ENCODE peak calls at places on chromosomes 2 and 18, in four cellular contexts. F is lower lobe of right lung, A is trophoblast cell, L is tibial artery. M is an unnamed sample. For H3K36me3, the result is how much of the 10 kb centered on the place peaks cover.

GRCh38 chr2:180653481-180653880 is 326.9 kb upstream of the UBE2E3 start:
- DNase-seq in F (no peak), A (no peak), L (no peak), M (no peak)

GRCh38 chr2:129050116-129050515 is 731.4 kb upstream of the HS6ST1 start:
- DNase-seq in F (no peak), A (no peak), L (no peak), M (peak)

GRCh38 chr18:46402396-46402795 is 254.6 kb downstream of the LOXHD1 start:
- DNase-seq in F (no peak), A (no peak), L (no peak), M (no peak)

GRCh38 chr2:98586466-98587140 is 21.7 kb downstream of the COA5 start:
- DNase-seq in F (no peak), A (no peak), L (no peak), M (peak)

GRCh38 chr2:230861564-230862255 is 3.0 kb upstream of the ITM2C start:
- DNase-seq in F (no peak), A (no peak), L (no peak), M (peak)

GRCh38 chr2:96065381-96065930 is 30.7 kb upstream of the GPAT2 start:
- DNase-seq in F (no peak), A (no peak), L (no peak), M (no peak)

GRCh38 chr18:58117685-58118403 is 73.8 kb downstream of the NEDD4L start:
- DNase-seq in F (peak), A (peak), L (no peak), M (no peak)

GRCh38 chr2:221501210-221501882 is 70.8 kb downstream of the EPHA4 start:
- DNase-seq in F (no peak), A (no peak), L (no peak), M (no peak)

GRCh38 chr2:36553690-36554089 is 44.3 kb downstream of the FEZ2 start:
- DNase-seq in F (no peak), A (no peak), L (no peak), M (no peak)

GRCh38 chr2:54581326-54582039 is 125.4 kb downstream of the SPTBN1 start:
- DNase-seq in F (no peak), A (no peak), L (no peak), M (no peak)

GRCh38 chr2:219877714-219878113 is 250.3 kb downstream of the SLC4A3 start:
- DNase-seq in F (no peak), A (no peak), L (no peak), M (no peak)

GRCh38 chr2:215542690-215543089 is 106.8 kb upstream of the FN1 start:
- DNase-seq in F (no peak), A (no peak), L (no peak), M (no peak)

GRCh38 chr2:96095116-96095636 is 21.2 kb downstream of the ADRA2B start:
- DNase-seq in F (peak), A (peak), L (no peak), M (no peak)

GRCh38 chr2:2189112-2189398 is 142.0 kb downstream of the MYT1L start:
- DNase-seq in F (no peak), A (no peak), L (no peak), M (no peak)

GRCh38 chr18:41226186-41226585 is 728.8 kb upstream of the PIK3C3 start:
- DNase-seq in F (no peak), A (no peak), L (no peak), M (no peak)

GRCh38 chr18:23377669-23378469 is 75.2 kb upstream of the RIOK3 start:
- DNase-seq in F (no peak), A (peak), L (no peak), M (no peak)

GRCh38 chr2:219947575-219947974 is 320.1 kb downstream of the SLC4A3 start:
- DNase-seq in F (no peak), A (peak), L (no peak), M (no peak)

GRCh38 chr18:28108801-28109200 is 68.1 kb downstream of the CDH2 start:
- DNase-seq in F (no peak), A (no peak), L (no peak), M (no peak)

GRCh38 chr18:74468547-74469014 is 11.5 kb upstream of the DIPK1C start:
- DNase-seq in F (no peak), A (peak), L (no peak), M (no peak)

GRCh38 chr2:133657591-133657990 is 89.3 kb upstream of the NCKAP5 start:
- DNase-seq in F (no peak), A (peak), L (no peak), M (no peak)

GRCh38 chr2:147348886-147349285 is 495.9 kb upstream of the ACVR2A start:
- DNase-seq in F (no peak), A (no peak), L (no peak), M (no peak)

GRCh38 chr2:147346142-147346541 is 498.7 kb upstream of the ACVR2A start:
- DNase-seq in F (no peak), A (no peak), L (no peak), M (no peak)

DNA sequence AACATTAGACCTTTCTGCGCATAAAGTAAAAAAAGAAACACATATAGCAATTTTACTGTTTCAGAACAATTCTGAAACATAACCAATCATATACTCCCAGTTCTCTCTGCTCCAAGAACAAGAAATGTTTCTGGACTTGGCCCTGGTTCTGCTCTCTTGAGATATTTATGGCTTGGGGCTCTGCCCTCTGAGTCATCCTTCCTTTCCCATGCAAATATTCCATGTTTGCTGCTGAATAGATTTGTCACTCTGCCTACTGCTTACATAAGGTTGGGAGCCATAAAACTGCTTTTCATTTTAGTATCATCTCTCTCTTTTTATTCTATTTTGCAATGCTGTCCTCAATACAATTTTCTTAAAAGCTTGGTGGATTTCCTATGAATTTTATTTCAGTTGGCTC is 499.6 kb upstream of the ACVR2A start:
- DNase-seq in F (no peak), A (peak), L (no peak), M (no peak)
- H3K27ac ChIP-seq in F (no peak), A (no peak), L (no peak), M (no peak)

GRCh38 chr2:170999654-171000053 is 70.6 kb downstream of the GORASP2 start:
- DNase-seq in F (no peak), A (no peak), L (no peak), M (no peak)

GRCh38 chr2:170991398-170992185 is 62.5 kb downstream of the GORASP2 start:
- DNase-seq in F (no peak), A (no peak), L (no peak), M (no peak)

GRCh38 chr2:170997893-170998477 is 68.9 kb downstream of the GORASP2 start:
- DNase-seq in F (no peak), A (no peak), L (no peak), M (no peak)

GRCh38 chr2:170996316-170996715 is 67.3 kb downstream of the GORASP2 start:
- DNase-seq in F (no peak), A (no peak), L (no peak), M (no peak)
- H3K36me3 ChIP-seq in F (half or more), A (under half), L (under half), M (half or more)

DNA sequence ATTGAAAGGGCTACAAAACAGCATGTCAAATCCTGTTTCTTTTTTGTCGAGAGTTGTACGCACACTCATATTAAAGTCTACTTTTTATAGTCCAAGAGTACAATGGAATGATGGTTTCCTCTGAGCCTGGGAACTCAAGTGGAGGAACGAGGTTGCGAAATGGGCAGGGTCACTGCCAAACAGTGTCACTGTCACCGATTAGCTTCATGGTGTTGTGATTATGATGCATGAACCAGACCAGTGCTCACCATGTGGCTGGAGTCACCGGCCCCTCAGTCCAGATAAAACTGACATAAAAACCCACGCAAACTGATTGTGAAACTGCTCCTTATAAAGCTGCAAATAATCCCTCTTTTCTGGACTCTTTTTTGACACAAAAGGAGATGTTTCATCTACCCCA is 122.0 kb downstream of the COPS8 start:
- DNase-seq in F (peak), A (peak), L (peak), M (no peak)
- H3K4me3 ChIP-seq in F (no peak), A (no peak), L (no peak), M (no peak)

DNA sequence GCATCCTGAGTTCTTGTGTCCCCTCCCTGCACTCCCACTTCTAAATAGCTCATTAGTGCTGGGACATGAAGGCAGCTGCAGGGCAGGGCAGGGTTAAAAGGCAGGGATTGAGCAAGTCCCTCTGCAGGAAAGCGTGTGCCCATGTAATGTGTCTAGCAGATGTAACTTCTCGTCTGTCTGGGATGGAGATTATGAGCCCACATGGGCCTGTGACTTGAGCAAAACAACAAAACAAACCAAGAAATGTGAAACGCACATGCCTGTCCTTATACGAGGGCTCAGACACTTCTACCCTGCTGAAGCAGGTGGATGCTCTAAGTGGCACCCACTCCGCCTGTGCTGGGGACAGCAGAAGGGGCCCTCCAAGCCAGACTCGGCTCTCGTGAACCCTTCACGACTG is 40.7 kb downstream of the TMEM247 start:
- DNase-seq in F (no peak), A (no peak), L (no peak), M (no peak)
- H3K27ac ChIP-seq in F (peak), A (no peak), L (no peak), M (no peak)

DNA sequence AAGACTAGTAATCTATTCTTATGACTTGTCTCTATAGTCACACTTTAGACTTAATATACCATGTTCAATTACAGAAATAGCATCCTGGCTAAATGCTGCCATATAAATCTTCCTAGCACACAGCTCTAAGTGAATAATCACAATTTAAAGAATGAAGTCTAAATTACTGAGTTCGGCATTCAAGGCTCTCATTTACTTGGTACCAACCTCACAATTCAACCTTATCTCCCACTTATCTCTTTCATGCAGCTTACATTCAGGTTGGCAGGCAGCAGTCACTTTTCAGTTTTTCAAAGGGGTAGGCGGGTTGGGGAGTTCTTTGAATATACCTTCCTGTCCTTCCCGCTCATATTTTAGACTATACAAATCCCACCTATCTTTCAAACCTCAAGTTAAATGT is 1.5 kb downstream of the MMADHC start:
- DNase-seq in F (no peak), A (no peak), L (no peak), M (no peak)
- H3K36me3 ChIP-seq in F (under half), A (under half), L (under half), M (under half)

DNA sequence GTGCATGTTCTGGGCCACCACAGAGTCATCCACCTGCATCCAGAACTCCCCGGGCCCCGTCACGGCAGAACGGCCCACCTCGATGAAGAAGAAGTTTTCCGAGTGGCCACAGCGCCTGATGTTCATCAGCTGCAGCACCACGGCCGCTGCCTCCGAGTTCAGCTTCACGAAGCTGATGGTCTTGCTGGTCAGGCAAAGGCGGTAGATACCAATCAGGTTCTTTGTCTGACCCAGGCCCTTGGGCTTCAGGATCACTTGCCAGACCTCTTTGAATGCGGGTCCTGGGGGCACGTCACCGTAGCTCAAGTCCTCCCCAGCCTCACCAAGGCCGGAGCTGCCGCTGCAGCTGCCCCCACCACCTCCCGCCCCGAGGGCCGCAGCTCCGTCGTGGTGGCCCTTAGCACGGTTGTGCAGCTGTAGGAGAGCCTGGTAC is 1.6 kb downstream of the IRS1 start:
- DNase-seq in F (peak), A (peak), L (no peak), M (no peak)
- H3K4me3 ChIP-seq in F (peak), A (peak), L (peak), M (peak)

GRCh38 chr2:162085090-162085891 is 11.3 kb upstream of the DPP4 start:
- DNase-seq in F (no peak), A (peak), L (no peak), M (no peak)
- H3K27ac ChIP-seq in F (no peak), A (no peak), L (no peak), M (no peak)

M was measured in endodermal cell.